ENCODE peak calls at places on chromosomes 13 and 19, in seven cellular contexts. G is AG09319; S is spleen; I is Calu3; Z is thoracic aorta; M is tibial nerve; N is CD8-positive, alpha-beta T cell. D is an unnamed sample.

GRCh38 chr13:67238861-67239260 is 8.7 kb upstream of the PCDH9 start:
- DNase-seq in G (no peak), S (no peak), I (no peak), Z (no peak), M (no peak), N (no peak), D (no peak)

GRCh38 chr13:107574517-107575215 is 640.7 kb downstream of the LIG4 start:
- DNase-seq in G (no peak), S (no peak), I (no peak), Z (no peak), M (no peak), N (no peak), D (no peak)

GRCh38 chr13:36453518-36453917 is 21.2 kb downstream of the CCNA1 start:
- DNase-seq in G (no peak), S (no peak), I (no peak), Z (no peak), M (no peak), N (no peak), D (no peak)

GRCh38 chr19:17719730-17720486 is 628 bp downstream of the MAP1S start:
- DNase-seq in G (no peak), S (peak; percentile 85), I (peak; percentile 44), Z (no peak), M (no peak), N (peak; percentile 23), D (no peak)

GRCh38 chr13:114142640-114143490 is 10.4 kb upstream of the RASA3 start:
- DNase-seq in G (no peak), S (peak; percentile 92), I (no peak), Z (no peak), M (no peak), N (peak; percentile 85), D (no peak)

GRCh38 chr19:38975214-38975860 is at the start of gene FBXO17:
- DNase-seq in G (no peak), S (no peak), I (peak; percentile 71), Z (no peak), M (peak; percentile 29), N (no peak), D (peak; percentile 47)

GRCh38 chr13:112940236-112940635 is 28.8 kb upstream of the MCF2L start:
- DNase-seq in G (no peak), S (peak; percentile 77), I (no peak), Z (no peak), M (no peak), N (no peak), D (no peak)

GRCh38 chr19:54063350-54064078 is at the start of gene VSTM1:
- DNase-seq in G (no peak), S (no peak), I (no peak), Z (no peak), M (no peak), N (no peak), D (no peak)

GRCh38 chr13:95156208-95156607 is 145.0 kb downstream of the ABCC4 start:
- DNase-seq in G (no peak), S (no peak), I (no peak), Z (no peak), M (no peak), N (no peak), D (no peak)

GRCh38 chr13:75637101-75637774 is 1.1 kb downstream of the LMO7 start:
- DNase-seq in G (no peak), S (no peak), I (no peak), Z (no peak), M (no peak), N (no peak), D (no peak)

GRCh38 chr19:8638078-8638619 is 7.7 kb downstream of the NFILZ start:
- DNase-seq in G (no peak), S (peak; percentile 76), I (peak; percentile 36), Z (no peak), M (no peak), N (no peak), D (no peak)

GRCh38 chr13:30119476-30119875 is 187.9 kb downstream of the KATNAL1 start:
- DNase-seq in G (peak; percentile 70), S (no peak), I (no peak), Z (no peak), M (no peak), N (no peak), D (no peak)

GRCh38 chr19:38033658-38034150 is 126.7 kb downstream of the SIPA1L3 start:
- DNase-seq in G (no peak), S (peak; percentile 76), I (no peak), Z (no peak), M (no peak), N (no peak), D (no peak)

GRCh38 chr19:43778651-43779050 is 2.1 kb downstream of the KCNN4 start:
- DNase-seq in G (no peak), S (no peak), I (no peak), Z (no peak), M (no peak), N (no peak), D (no peak)

GRCh38 chr13:48624858-48625257 is 28.9 kb upstream of the CYSLTR2 start:
- DNase-seq in G (no peak), S (no peak), I (no peak), Z (no peak), M (no peak), N (no peak), D (no peak)

GRCh38 chr19:35011091-35011689 is 11.1 kb downstream of the GRAMD1A start:
- DNase-seq in G (no peak), S (peak; percentile 87), I (no peak), Z (no peak), M (no peak), N (no peak), D (no peak)

GRCh38 chr13:73064991-73065390 is 6.2 kb downstream of the KLF5 start:
- DNase-seq in G (no peak), S (no peak), I (no peak), Z (no peak), M (no peak), N (no peak), D (no peak)

GRCh38 chr19:14113762-14114414 is 3.7 kb downstream of the PRKACA start:
- DNase-seq in G (no peak), S (peak; percentile 88), I (peak; percentile 45), Z (no peak), M (no peak), N (peak; percentile 22), D (no peak)

GRCh38 chr19:33399081-33399744 is 25.7 kb downstream of the CEBPG start:
- DNase-seq in G (no peak), S (peak; percentile 56), I (no peak), Z (no peak), M (no peak), N (no peak), D (no peak)

GRCh38 chr19:49017041-49017665 is at the start of gene LHB:
- DNase-seq in G (no peak), S (no peak), I (no peak), Z (no peak), M (no peak), N (no peak), D (no peak)

GRCh38 chr13:31610270-31610998 is 128.9 kb upstream of the RXFP2 start:
- DNase-seq in G (no peak), S (no peak), I (no peak), Z (no peak), M (no peak), N (no peak), D (no peak)

GRCh38 chr13:29578300-29579048 is 17.0 kb downstream of the SLC7A1 start:
- DNase-seq in G (no peak), S (no peak), I (no peak), Z (no peak), M (no peak), N (no peak), D (no peak)

GRCh38 chr13:58160980-58161379 is 529.4 kb downstream of the PCDH17 start:
- DNase-seq in G (no peak), S (no peak), I (no peak), Z (no peak), M (no peak), N (no peak), D (no peak)

GRCh38 chr19:5155586-5156210 is 184.9 kb downstream of the PTPRS start:
- DNase-seq in G (no peak), S (peak; percentile 36), I (no peak), Z (no peak), M (no peak), N (no peak), D (no peak)

GRCh38 chr19:1001538-1002166 is 1.4 kb downstream of the GRIN3B start:
- DNase-seq in G (no peak), S (peak; percentile 92), I (peak; percentile 65), Z (no peak), M (no peak), N (peak; percentile 75), D (peak; percentile 78)

GRCh38 chr13:85970727-85971126 is 171.5 kb upstream of the SLITRK6 start:
- DNase-seq in G (no peak), S (no peak), I (no peak), Z (no peak), M (no peak), N (no peak), D (no peak)
- TF ChIP-seq CTCF in G (no peak), S (no peak), I (no peak), Z (no peak), M (no peak), N (no peak), D (no peak)

DNA sequence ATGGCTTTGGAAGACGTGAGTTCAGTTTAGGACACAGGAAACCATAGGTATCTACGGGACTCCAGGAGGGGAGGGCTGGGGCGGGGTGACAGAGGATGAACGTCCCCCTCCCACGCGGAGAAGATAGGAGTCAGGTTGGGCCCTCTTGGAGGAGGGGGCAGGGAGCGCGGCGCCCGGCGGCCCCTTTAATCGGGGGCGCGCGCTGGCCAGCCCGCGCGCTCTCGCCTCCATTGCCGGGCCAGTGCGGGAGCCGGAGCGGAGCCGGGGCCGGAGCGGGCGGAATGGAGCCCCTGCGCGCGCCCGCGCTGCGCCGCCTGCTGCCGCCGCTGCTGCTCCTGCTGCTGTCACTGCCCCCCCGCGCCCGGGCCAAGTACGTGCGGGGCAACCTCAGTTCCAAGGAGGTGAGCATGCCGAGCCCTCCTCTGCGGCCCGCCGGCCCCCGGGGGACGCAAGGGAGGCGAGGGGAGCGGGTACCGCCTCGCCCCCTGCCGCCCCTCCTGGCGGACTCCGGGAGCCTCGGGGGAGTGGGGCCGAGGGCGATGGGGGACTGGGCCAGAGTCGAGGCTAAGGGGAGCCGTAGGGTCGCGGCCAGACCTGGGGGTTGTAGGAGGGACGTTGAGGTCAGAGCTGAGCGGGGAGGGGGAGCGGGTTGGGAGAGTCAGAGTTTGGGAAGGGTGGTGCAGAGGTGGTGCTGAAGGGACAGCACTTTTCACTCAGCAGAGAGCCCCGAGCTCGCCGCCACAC is at the start of gene TMEM145:
- DNase-seq in G (no peak), S (no peak), I (peak; percentile 81), Z (no peak), M (no peak), N (peak; percentile 19), D (peak; percentile 53)
- TF ChIP-seq CTCF in G (no peak), S (peak; percentile 18), I (no peak), Z (no peak), M (peak; percentile 19), N (no peak), D (no peak)

DNA sequence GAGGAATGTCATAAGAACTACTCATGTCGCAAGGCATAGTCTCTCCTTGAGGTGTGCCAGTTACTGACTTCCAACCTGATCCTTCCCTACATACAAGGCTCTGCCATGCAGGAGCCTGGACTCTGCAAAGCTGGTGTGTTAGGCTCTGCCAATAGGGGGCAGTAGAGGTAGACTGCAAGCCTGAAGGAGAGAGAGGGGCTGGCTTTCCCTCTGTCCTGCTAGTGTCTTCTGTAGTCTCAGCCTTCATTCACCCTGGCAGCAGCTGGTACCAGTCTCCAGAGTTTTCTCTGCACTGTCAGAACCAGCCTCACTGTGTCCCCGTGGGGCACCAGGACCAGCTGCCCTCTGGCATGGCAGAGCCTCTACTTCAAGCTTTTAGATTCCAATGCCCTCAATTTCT is 14.5 kb downstream of the SHISA2 start:
- DNase-seq in G (no peak), S (no peak), I (no peak), Z (no peak), M (no peak), N (no peak), D (peak; percentile 47)
- TF ChIP-seq CTCF in G (peak; percentile 32), S (no peak), I (peak; percentile 26), Z (no peak), M (peak; percentile 13), N (peak; percentile 36), D (peak; percentile 59)

GRCh38 chr19:58555369-58555885 is 522 bp upstream of the CHMP2A start:
- DNase-seq in G (no peak), S (no peak), I (no peak), Z (no peak), M (no peak), N (no peak), D (no peak)
- TF ChIP-seq CTCF in G (no peak), S (no peak), I (no peak), Z (no peak), M (no peak), N (no peak), D (no peak)

D was measured in endothelial cell.